ENCODE peak calls at places on chromosomes 2 and 18, in nine cellular contexts. H, V, O, J, W, I, P, D and N are unnamed samples.

GRCh38 chr2:96143848-96144480 is 1.3 kb downstream of the DUSP2 start:
- DNase-seq in H (no peak), V (no peak), O (peak; percentile 39), J (no peak), W (no peak), I (no peak), P (no peak), D (peak; percentile 42), N (no peak)

GRCh38 chr2:29073913-29074312 is 410 bp downstream of the PCARE start:
- DNase-seq in H (no peak), V (no peak), O (no peak), J (no peak), W (no peak), I (no peak), P (no peak), D (no peak), N (no peak)

GRCh38 chr2:142422769-142423168 is 292.0 kb upstream of the LRP1B start:
- DNase-seq in H (no peak), V (no peak), O (no peak), J (no peak), W (no peak), I (no peak), P (no peak), D (no peak), N (no peak)

GRCh38 chr2:100188326-100188725 is 45.9 kb upstream of the AFF3 start:
- DNase-seq in H (no peak), V (no peak), O (no peak), J (no peak), W (no peak), I (no peak), P (no peak), D (no peak), N (no peak)

GRCh38 chr2:188902906-188903305 is 71.3 kb upstream of the COL3A1 start:
- DNase-seq in H (peak; percentile 58), V (no peak), O (no peak), J (no peak), W (no peak), I (no peak), P (peak; percentile 54), D (no peak), N (no peak)

GRCh38 chr18:40346146-40346545 is 1608.9 kb upstream of the PIK3C3 start:
- DNase-seq in H (peak; percentile 7), V (no peak), O (no peak), J (no peak), W (no peak), I (no peak), P (no peak), D (no peak), N (no peak)

GRCh38 chr2:112055833-112056625 is 960 bp downstream of the TMEM87B start:
- DNase-seq in H (peak; percentile 81), V (peak; percentile 89), O (peak; percentile 46), J (no peak), W (peak; percentile 39), I (no peak), P (peak; percentile 91), D (no peak), N (peak; percentile 15)

GRCh38 chr2:217510790-217511291 is 492.0 kb downstream of the TNS1 start:
- DNase-seq in H (peak; percentile 84), V (peak; percentile 72), O (peak; percentile 62), J (no peak), W (peak; percentile 29), I (peak; percentile 75), P (peak; percentile 88), D (peak; percentile 89), N (no peak)

GRCh38 chr2:34892286-34892685 is 1293.2 kb upstream of the FAM98A start:
- DNase-seq in H (no peak), V (no peak), O (no peak), J (no peak), W (no peak), I (no peak), P (no peak), D (no peak), N (no peak)

GRCh38 chr2:121694398-121695178 is 42.1 kb downstream of the NIFK start:
- DNase-seq in H (no peak), V (no peak), O (no peak), J (no peak), W (no peak), I (no peak), P (peak; percentile 87), D (no peak), N (no peak)

GRCh38 chr18:79962835-79963657 is 1.4 kb upstream of the HSBP1L1 start:
- DNase-seq in H (no peak), V (no peak), O (peak; percentile 22), J (no peak), W (no peak), I (peak; percentile 82), P (no peak), D (no peak), N (peak; percentile 42)

GRCh38 chr2:138175066-138175465 is 210.8 kb downstream of the HNMT start:
- DNase-seq in H (no peak), V (no peak), O (no peak), J (no peak), W (no peak), I (no peak), P (no peak), D (no peak), N (no peak)

GRCh38 chr2:165758276-165758675 is 35.8 kb downstream of the GALNT3 start:
- DNase-seq in H (no peak), V (no peak), O (no peak), J (no peak), W (no peak), I (no peak), P (peak; percentile 40), D (no peak), N (no peak)

GRCh38 chr2:1656326-1656960 is 87.9 kb downstream of the PXDN start:
- DNase-seq in H (no peak), V (no peak), O (no peak), J (no peak), W (no peak), I (no peak), P (peak; percentile 23), D (no peak), N (no peak)

GRCh38 chr2:26778076-26778475 is 7.8 kb upstream of the CENPA start:
- DNase-seq in H (no peak), V (no peak), O (no peak), J (no peak), W (no peak), I (no peak), P (no peak), D (no peak), N (no peak)

GRCh38 chr2:191244350-191244749 is 854 bp upstream of the MYO1B start:
- DNase-seq in H (no peak), V (no peak), O (no peak), J (no peak), W (no peak), I (no peak), P (no peak), D (no peak), N (no peak)

GRCh38 chr18:13392899-13393298 is 174.3 kb downstream of the LDLRAD4 start:
- DNase-seq in H (no peak), V (no peak), O (no peak), J (no peak), W (no peak), I (no peak), P (no peak), D (no peak), N (no peak)

GRCh38 chr18:59286341-59286740 is 13.1 kb upstream of the RAX start:
- DNase-seq in H (no peak), V (no peak), O (no peak), J (no peak), W (no peak), I (no peak), P (no peak), D (peak; percentile 71), N (no peak)

GRCh38 chr18:80247403-80247916 is at the start of gene PARD6G:
- DNase-seq in H (peak; percentile 94), V (peak; percentile 16), O (peak; percentile 57), J (peak; percentile 16), W (peak; percentile 82), I (peak; percentile 89), P (peak; percentile 54), D (peak; percentile 78), N (peak; percentile 38)

GRCh38 chr2:763766-764525 is 86.7 kb upstream of the TMEM18 start:
- DNase-seq in H (no peak), V (no peak), O (no peak), J (no peak), W (no peak), I (no peak), P (peak; percentile 61), D (no peak), N (no peak)

GRCh38 chr2:111226797-111227700 is 106.3 kb downstream of the BCL2L11 start:
- DNase-seq in H (peak; percentile 44), V (no peak), O (no peak), J (no peak), W (no peak), I (no peak), P (peak; percentile 63), D (no peak), N (no peak)

GRCh38 chr2:204533629-204534370 is 11.5 kb upstream of the PARD3B start:
- DNase-seq in H (peak; percentile 32), V (no peak), O (no peak), J (no peak), W (no peak), I (no peak), P (peak; percentile 62), D (no peak), N (no peak)

GRCh38 chr2:38115216-38116012 is 39.5 kb upstream of the CYP1B1 start:
- DNase-seq in H (no peak), V (no peak), O (peak; percentile 78), J (no peak), W (peak; percentile 67), I (peak; percentile 73), P (peak; percentile 81), D (peak; percentile 80), N (no peak)

GRCh38 chr2:42764901-42765300 is 966 bp upstream of the OXER1 start:
- DNase-seq in H (no peak), V (no peak), O (no peak), J (no peak), W (no peak), I (no peak), P (no peak), D (no peak), N (no peak)

GRCh38 chr2:85604568-85605339 is 2.3 kb upstream of the TMEM150A start:
- DNase-seq in H (no peak), V (no peak), O (no peak), J (no peak), W (no peak), I (no peak), P (no peak), D (no peak), N (no peak)

GRCh38 chr18:46411862-46412690 is 244.9 kb downstream of the LOXHD1 start:
- DNase-seq in H (no peak), V (no peak), O (no peak), J (no peak), W (no peak), I (no peak), P (peak; percentile 91), D (peak; percentile 67), N (no peak)

GRCh38 chr2:232318175-232318855 is 60.2 kb upstream of the ALPP start:
- DNase-seq in H (no peak), V (no peak), O (no peak), J (no peak), W (no peak), I (no peak), P (no peak), D (no peak), N (no peak)

GRCh38 chr2:207107551-207107950 is 58.2 kb downstream of the KLF7 start:
- DNase-seq in H (no peak), V (no peak), O (no peak), J (no peak), W (peak; percentile 48), I (no peak), P (no peak), D (peak; percentile 61), N (no peak)

GRCh38 chr18:2846241-2846637 is 567 bp upstream of the EMILIN2 start:
- DNase-seq in H (peak; percentile 37), V (no peak), O (no peak), J (no peak), W (no peak), I (peak; percentile 63), P (peak; percentile 32), D (no peak), N (no peak)

GRCh38 chr2:31429759-31430438 is 15.4 kb upstream of the XDH start:
- DNase-seq in H (peak; percentile 29), V (no peak), O (peak; percentile 26), J (no peak), W (no peak), I (no peak), P (peak; percentile 82), D (no peak), N (no peak)

GRCh38 chr2:12436483-12436882 is 280.3 kb upstream of the TRIB2 start:
- DNase-seq in H (no peak), V (no peak), O (no peak), J (no peak), W (no peak), I (no peak), P (no peak), D (no peak), N (no peak)